ENCODE peak calls at places on chromosome 19, in five cellular contexts. P is K562, D is HepG2, Y is SK-N-SH, X is GM12878. T is an unnamed sample. For H3K36me3, the result is how much of the 10 kb centered on the place peaks cover.

GRCh38 chr19:49347835-49348234 is 12.6 kb downstream of the CD37 start:
- DNase-seq in P (peak), D (peak), Y (peak), X (no peak), T (no peak)

GRCh38 chr19:51716925-51717324 is 6.9 kb downstream of the HAS1 start:
- DNase-seq in P (no peak), D (no peak), Y (no peak), X (no peak), T (no peak)

GRCh38 chr19:52935434-52935833 is 12.2 kb upstream of the ZNF888 start:
- DNase-seq in P (no peak), D (no peak), Y (no peak), X (no peak), T (no peak)

GRCh38 chr19:55256562-55257460 is 2.0 kb downstream of the PPP6R1 start:
- DNase-seq in P (no peak), D (peak), Y (no peak), X (no peak), T (no peak)

GRCh38 chr19:17311455-17312248 is 2.3 kb downstream of the DDA1 start:
- DNase-seq in P (no peak), D (peak), Y (no peak), X (no peak), T (no peak)

GRCh38 chr19:28868836-28869235 is 344.1 kb downstream of the UQCRFS1 start:
- DNase-seq in P (no peak), D (no peak), Y (no peak), X (no peak), T (no peak)

GRCh38 chr19:41303941-41304340 is 6.0 kb upstream of the CCDC97 start:
- DNase-seq in P (no peak), D (no peak), Y (no peak), X (no peak), T (no peak)

GRCh38 chr19:40356681-40357595 is 8.4 kb downstream of the PLD3 start:
- DNase-seq in P (no peak), D (no peak), Y (no peak), X (no peak), T (no peak)

GRCh38 chr19:54137913-54138776 is 583 bp downstream of the CNOT3 start:
- DNase-seq in P (peak), D (no peak), Y (peak), X (no peak), T (peak)

GRCh38 chr19:56823956-56824355 is 16.6 kb downstream of the PEG3 start:
- DNase-seq in P (no peak), D (no peak), Y (no peak), X (no peak), T (no peak)

GRCh38 chr19:35897706-35898451 is 2.5 kb downstream of the NFKBID start:
- DNase-seq in P (no peak), D (no peak), Y (peak), X (no peak), T (no peak)

GRCh38 chr19:49157445-49158224 is at the start of gene TRPM4:
- DNase-seq in P (peak), D (peak), Y (peak), X (no peak), T (peak)

GRCh38 chr19:5290336-5291262 is 50.0 kb downstream of the PTPRS start:
- DNase-seq in P (peak), D (no peak), Y (peak), X (no peak), T (no peak)

GRCh38 chr19:41302624-41303351 is 7.2 kb upstream of the CCDC97 start:
- DNase-seq in P (no peak), D (no peak), Y (no peak), X (peak), T (no peak)

GRCh38 chr19:6414793-6415591 is 9.6 kb downstream of the KHSRP start:
- DNase-seq in P (no peak), D (no peak), Y (peak), X (no peak), T (no peak)

GRCh38 chr19:36121486-36122124 is 6.3 kb downstream of the TBCB start:
- DNase-seq in P (no peak), D (no peak), Y (peak), X (no peak), T (no peak)

GRCh38 chr19:42850981-42851717 is 28.4 kb downstream of the PSG1 start:
- DNase-seq in P (no peak), D (peak), Y (no peak), X (no peak), T (no peak)

GRCh38 chr19:407501-408440 is 1.2 kb downstream of the C2CD4C start:
- DNase-seq in P (no peak), D (no peak), Y (peak), X (no peak), T (peak)

GRCh38 chr19:5948697-5949564 is 29.0 kb downstream of the RANBP3 start:
- DNase-seq in P (no peak), D (no peak), Y (no peak), X (no peak), T (no peak)

GRCh38 chr19:18491995-18492953 is 29.6 kb downstream of the ELL start:
- DNase-seq in P (no peak), D (no peak), Y (no peak), X (no peak), T (no peak)

GRCh38 chr19:5131031-5131865 is 162.3 kb downstream of the KDM4B start:
- DNase-seq in P (peak), D (no peak), Y (no peak), X (peak), T (no peak)

GRCh38 chr19:41694831-41695635 is 7.0 kb upstream of the CEACAM7 start:
- DNase-seq in P (no peak), D (no peak), Y (no peak), X (no peak), T (no peak)

GRCh38 chr19:17797397-17798201 is 2.7 kb downstream of the B3GNT3 start:
- DNase-seq in P (no peak), D (peak), Y (peak), X (no peak), T (no peak)

GRCh38 chr19:56377105-56377924 is 16.0 kb downstream of the ZNF582 start:
- DNase-seq in P (no peak), D (no peak), Y (no peak), X (no peak), T (no peak)

GRCh38 chr19:4889034-4889825 is 13.5 kb downstream of the ARRDC5 start:
- DNase-seq in P (no peak), D (no peak), Y (no peak), X (no peak), T (no peak)

DNA sequence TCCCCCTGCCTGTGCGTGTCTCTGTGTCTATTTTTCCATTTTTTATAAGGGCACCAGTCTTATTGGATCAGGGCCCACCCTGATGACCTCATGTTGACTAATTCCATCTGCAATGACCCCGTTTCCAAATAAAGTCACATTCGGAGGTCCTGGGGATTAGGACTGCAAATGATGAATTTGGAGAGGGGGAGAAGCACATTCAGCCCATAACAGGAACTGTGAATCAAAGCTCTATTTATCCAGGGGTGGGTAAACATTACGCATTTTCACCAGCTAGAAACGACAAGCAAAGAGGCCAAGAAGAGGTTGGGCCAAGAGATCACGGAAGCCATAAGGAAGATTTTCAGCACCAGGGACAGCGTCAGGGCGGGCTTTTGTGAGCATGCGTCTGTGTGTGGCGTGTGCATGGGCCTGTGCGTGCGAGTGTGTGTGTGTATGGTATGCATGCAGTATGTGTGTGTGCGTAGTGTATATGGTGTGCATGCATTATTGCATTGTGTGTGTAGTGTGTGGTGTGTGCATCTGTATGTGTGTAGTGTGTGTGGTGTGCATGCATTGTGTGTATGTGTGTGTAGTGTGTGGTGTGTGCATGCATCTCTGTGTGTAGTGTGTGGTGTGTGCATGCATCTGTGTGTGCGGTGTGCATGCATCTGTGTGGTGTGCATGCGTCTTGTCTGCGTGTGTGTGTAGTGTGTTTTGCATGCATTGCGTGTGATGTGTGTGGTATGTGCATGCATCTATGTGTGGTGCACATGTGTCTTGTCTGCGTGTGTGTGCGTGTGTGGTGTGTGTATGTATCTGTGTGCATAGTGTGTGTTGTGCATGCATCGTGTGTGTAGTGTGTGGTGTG is 19.6 kb downstream of the CELF5 start:
- DNase-seq in P (peak), D (peak), Y (no peak), X (no peak), T (peak)
- TF ChIP-seq CHD2 in P (no peak), D (no peak), Y (no peak), X (no peak), T (no peak)

DNA sequence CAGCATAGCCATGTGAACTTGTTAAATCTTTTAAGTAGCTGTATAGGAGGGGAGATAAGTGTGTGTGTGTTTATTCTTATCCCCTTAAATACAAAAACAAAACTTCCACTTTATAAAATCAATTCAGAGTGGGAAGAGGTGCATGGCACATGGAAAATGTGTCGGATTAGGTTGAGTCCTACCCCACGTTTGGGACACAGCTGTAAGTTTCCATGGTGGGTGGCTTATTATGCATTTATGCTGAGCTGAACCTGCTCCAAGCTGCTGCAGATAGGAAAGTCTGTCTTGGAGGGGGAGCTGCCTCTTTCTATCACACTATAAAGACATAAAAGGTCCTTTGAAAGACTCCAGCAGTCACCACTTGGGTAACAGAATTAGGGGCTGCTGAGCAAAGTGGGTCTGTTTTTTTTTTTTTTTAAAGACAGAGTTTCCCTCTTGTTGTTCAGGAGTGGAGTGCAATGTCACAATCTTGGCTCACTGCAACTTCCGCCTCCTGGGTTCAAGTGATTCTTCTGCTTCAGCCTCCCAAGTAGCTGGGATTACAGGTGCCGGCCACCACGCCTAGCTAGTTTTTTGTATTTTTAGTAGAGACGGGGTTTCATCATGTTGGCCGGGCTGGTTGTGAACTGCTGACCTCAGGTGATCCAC is 15.2 kb downstream of the ACTN4 start:
- DNase-seq in P (no peak), D (no peak), Y (no peak), X (no peak), T (no peak)
- H3K36me3 ChIP-seq in P (half or more), D (half or more), Y (under half), X (under half), T (under half)

GRCh38 chr19:39097721-39098120 is 13.6 kb downstream of the ACP7 start:
- DNase-seq in P (no peak), D (no peak), Y (no peak), X (no peak), T (no peak)
- TF ChIP-seq CHD2 in P (no peak), D (no peak), Y (no peak), X (no peak), T (no peak)

GRCh38 chr19:15259900-15260299 is 27.7 kb upstream of the EPHX3 start:
- DNase-seq in P (no peak), D (no peak), Y (no peak), X (no peak), T (no peak)
- H3K36me3 ChIP-seq in P (half or more), D (half or more), Y (half or more), X (half or more), T (half or more)

GRCh38 chr19:7547153-7547552 is 11.6 kb downstream of the PNPLA6 start:
- DNase-seq in P (no peak), D (no peak), Y (no peak), X (no peak), T (no peak)
- TF ChIP-seq CHD2 in P (no peak), D (no peak), Y (no peak), X (no peak), T (no peak)

GRCh38 chr19:32638625-32639024 is 36.4 kb downstream of the ANKRD27 start:
- DNase-seq in P (no peak), D (no peak), Y (no peak), X (no peak), T (no peak)
- H3K36me3 ChIP-seq in P (half or more), D (under half), Y (under half), X (under half), T (half or more)

GRCh38 chr19:13974073-13974472 is 21.8 kb downstream of the DCAF15 start:
- DNase-seq in P (peak), D (no peak), Y (peak), X (no peak), T (peak)
- TF ChIP-seq CHD2 in P (peak), D (no peak), Y (no peak), X (no peak), T (peak)

DNA sequence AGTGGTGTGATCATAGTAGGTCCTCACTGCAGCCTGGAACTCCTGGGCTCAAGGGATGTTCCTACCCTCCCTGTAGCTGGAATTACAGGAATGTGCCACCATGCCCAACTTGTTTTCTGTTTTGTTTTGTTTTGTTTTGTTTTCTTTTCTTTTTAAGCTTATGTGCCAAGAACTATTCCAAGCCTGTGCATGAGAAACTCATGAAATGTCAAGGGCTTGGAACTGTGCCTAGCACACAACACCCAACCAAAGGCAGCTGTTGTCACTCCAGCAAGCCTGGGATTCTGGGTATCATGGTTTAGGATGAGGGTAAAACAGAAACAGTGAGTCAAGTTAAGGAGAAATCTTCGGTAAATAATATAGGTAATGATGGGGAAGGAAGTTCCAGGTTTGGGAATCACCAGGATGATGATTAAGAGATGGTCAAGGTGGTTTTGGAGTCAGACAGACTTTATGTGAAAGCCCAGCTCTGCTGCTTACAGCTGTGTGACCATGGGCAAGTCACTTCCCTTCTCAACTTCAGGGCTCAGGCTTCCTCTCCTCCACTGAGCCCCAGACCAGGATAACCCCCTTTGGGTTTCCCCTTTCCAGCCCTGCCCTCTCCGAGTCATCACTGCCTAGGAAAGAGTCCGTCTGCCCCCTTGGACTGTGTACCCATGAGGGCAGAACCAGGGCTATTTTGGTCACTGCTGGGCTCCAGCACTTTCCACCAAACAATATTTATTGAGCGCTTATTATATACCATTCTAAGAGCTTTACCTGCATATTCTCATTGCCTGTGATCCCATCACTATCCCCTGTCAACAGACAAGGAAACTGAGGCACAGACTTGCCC is 5.0 kb downstream of the PVR start:
- DNase-seq in P (no peak), D (no peak), Y (no peak), X (no peak), T (no peak)
- H3K36me3 ChIP-seq in P (under half), D (half or more), Y (under half), X (under half), T (under half)

DNA sequence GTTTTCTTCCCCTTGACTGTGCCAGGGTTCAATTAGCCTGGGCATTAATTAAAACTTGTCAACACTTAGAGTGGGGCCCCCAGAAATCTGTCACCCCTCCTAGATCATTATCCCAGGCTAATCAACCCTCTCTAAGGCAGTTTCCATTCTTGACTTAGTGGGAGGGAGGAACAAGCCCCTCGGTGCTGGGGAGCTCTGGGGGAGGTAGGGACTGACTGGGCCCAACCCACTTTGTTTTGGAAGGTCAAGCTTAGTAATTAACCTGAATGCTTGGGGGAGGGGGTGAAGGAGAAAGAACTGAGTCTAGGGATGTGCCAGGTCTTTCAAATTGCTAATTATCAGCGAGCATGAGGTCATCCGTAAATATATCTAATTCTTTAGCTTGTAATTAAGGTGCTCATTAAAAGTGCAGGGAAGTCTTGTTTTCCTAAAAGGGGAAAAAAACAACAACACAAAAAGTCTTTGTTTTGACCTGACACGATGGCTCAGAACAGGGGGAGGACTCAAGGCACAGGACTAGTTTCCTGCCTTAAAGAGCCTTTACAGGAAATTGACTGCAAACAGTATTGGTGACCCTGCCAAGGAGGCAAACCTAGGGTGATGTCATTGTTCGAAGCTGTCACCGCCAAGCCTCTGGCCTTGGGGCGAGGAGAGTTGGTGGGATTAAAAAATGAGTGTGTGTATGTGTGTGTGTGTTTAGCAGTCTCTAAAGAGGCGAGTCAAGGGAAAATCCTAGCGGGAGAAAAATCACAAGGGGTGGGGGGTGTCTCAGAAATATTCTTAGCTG is 19.4 kb downstream of the ACTN4 start:
- DNase-seq in P (no peak), D (no peak), Y (no peak), X (no peak), T (no peak)
- TF ChIP-seq CHD2 in P (no peak), D (no peak), Y (no peak), X (no peak), T (no peak)

GRCh38 chr19:2122982-2123381 is 26.3 kb downstream of the IZUMO4 start:
- DNase-seq in P (no peak), D (no peak), Y (no peak), X (no peak), T (no peak)

GRCh38 chr19:2120821-2121220 is 24.1 kb downstream of the IZUMO4 start:
- DNase-seq in P (no peak), D (no peak), Y (no peak), X (no peak), T (no peak)

GRCh38 chr19:2122251-2122650 is 25.5 kb downstream of the IZUMO4 start:
- DNase-seq in P (no peak), D (no peak), Y (no peak), X (no peak), T (no peak)

GRCh38 chr19:2119916-2120785 is 23.4 kb downstream of the IZUMO4 start:
- DNase-seq in P (no peak), D (no peak), Y (no peak), X (no peak), T (no peak)

GRCh38 chr19:2121416-2122051 is 24.8 kb downstream of the IZUMO4 start:
- DNase-seq in P (no peak), D (no peak), Y (no peak), X (no peak), T (no peak)
- H3K36me3 ChIP-seq in P (half or more), D (half or more), Y (under half), X (half or more), T (half or more)